ENCODE peak calls at places on chromosomes 7 and 10, in seven cellular contexts. Q is substantia nigra; V is T-helper 9 cell; A is activated CD8-positive, alpha-beta memory T cell treated with anti-CD3 and anti-CD28 coated beads, Interleukin-2, amount 50 U/mL, for 48 hours; H is dorsolateral prefrontal cortex; S is left lobe of liver; M is omental fat pad. Z is an unnamed sample.

GRCh38 chr7:66204822-66205735 is at the start of gene TPST1:
- DNase-seq in Q (peak), V (peak), A (peak), H (peak), S (peak), M (peak), Z (peak)

GRCh38 chr7:68224041-68224534 is 1227.5 kb downstream of the TYW1 start:
- DNase-seq in Q (peak), V (no peak), A (no peak), H (peak), S (no peak), M (no peak), Z (peak)

GRCh38 chr7:71145906-71146901 is 14.3 kb downstream of the GALNT17 start:
- DNase-seq in Q (peak), V (no peak), A (no peak), H (no peak), S (no peak), M (no peak), Z (no peak)

GRCh38 chr7:138308116-138308515 is 151.9 kb upstream of the TRIM24 start:
- DNase-seq in Q (no peak), V (no peak), A (no peak), H (no peak), S (no peak), M (no peak), Z (no peak)

GRCh38 chr7:38129579-38129978 is 48.5 kb upstream of the STARD3NL start:
- DNase-seq in Q (no peak), V (no peak), A (no peak), H (no peak), S (no peak), M (no peak), Z (no peak)

GRCh38 chr10:9869185-9869584 is 1148.5 kb upstream of the CELF2 start:
- DNase-seq in Q (no peak), V (no peak), A (no peak), H (no peak), S (no peak), M (no peak), Z (no peak)

GRCh38 chr7:2253021-2253420 is 11.0 kb downstream of the NUDT1 start:
- DNase-seq in Q (no peak), V (no peak), A (no peak), H (no peak), S (no peak), M (no peak), Z (no peak)

GRCh38 chr10:31947144-31947926 is 18.7 kb upstream of the ARHGAP12 start:
- DNase-seq in Q (no peak), V (no peak), A (no peak), H (no peak), S (no peak), M (no peak), Z (no peak)

GRCh38 chr10:16967866-16968721 is 150.9 kb upstream of the RSU1 start:
- DNase-seq in Q (no peak), V (no peak), A (no peak), H (no peak), S (no peak), M (no peak), Z (no peak)

GRCh38 chr7:17009007-17009719 is 127.4 kb upstream of the AGR3 start:
- DNase-seq in Q (no peak), V (no peak), A (no peak), H (no peak), S (no peak), M (no peak), Z (no peak)

GRCh38 chr10:102449321-102450123 is 1.8 kb downstream of the C10orf95 start:
- DNase-seq in Q (peak), V (peak), A (peak), H (peak), S (peak), M (peak), Z (peak)

GRCh38 chr10:45585131-45585530 is 87.4 kb downstream of the ZFAND4 start:
- DNase-seq in Q (no peak), V (no peak), A (no peak), H (no peak), S (no peak), M (no peak), Z (no peak)

GRCh38 chr7:105611856-105612775 is 30.8 kb upstream of the EFCAB10 start:
- DNase-seq in Q (no peak), V (no peak), A (no peak), H (no peak), S (no peak), M (no peak), Z (peak)

GRCh38 chr7:142618655-142619351 is 130.5 kb upstream of the PRSS1 start:
- DNase-seq in Q (no peak), V (no peak), A (no peak), H (no peak), S (no peak), M (no peak), Z (no peak)

GRCh38 chr10:88456730-88457129 is 126.4 kb downstream of the RNLS start:
- DNase-seq in Q (no peak), V (no peak), A (no peak), H (no peak), S (no peak), M (no peak), Z (no peak)

GRCh38 chr10:17179002-17179401 is 22.5 kb downstream of the TRDMT1 start:
- DNase-seq in Q (no peak), V (no peak), A (no peak), H (no peak), S (no peak), M (no peak), Z (no peak)

GRCh38 chr10:6458814-6459213 is 121.3 kb downstream of the PRKCQ start:
- DNase-seq in Q (no peak), V (no peak), A (peak), H (no peak), S (no peak), M (no peak), Z (no peak)

GRCh38 chr7:45001138-45001694 is 1.2 kb downstream of the CCM2 start:
- DNase-seq in Q (peak), V (peak), A (peak), H (no peak), S (no peak), M (no peak), Z (peak)

GRCh38 chr10:4162571-4163286 is 377.7 kb upstream of the KLF6 start:
- DNase-seq in Q (no peak), V (no peak), A (no peak), H (no peak), S (no peak), M (no peak), Z (no peak)

GRCh38 chr7:150975536-150976285 is 2.4 kb downstream of the KCNH2 start:
- DNase-seq in Q (no peak), V (no peak), A (no peak), H (no peak), S (no peak), M (no peak), Z (no peak)

GRCh38 chr10:60534791-60535389 is 145.2 kb upstream of the ANK3 start:
- DNase-seq in Q (no peak), V (no peak), A (no peak), H (no peak), S (no peak), M (no peak), Z (no peak)

GRCh38 chr7:41873781-41874180 is 170.9 kb upstream of the INHBA start:
- DNase-seq in Q (no peak), V (no peak), A (no peak), H (no peak), S (no peak), M (no peak), Z (no peak)

GRCh38 chr7:87354749-87355148 is 9.3 kb downstream of the CROT start:
- DNase-seq in Q (no peak), V (no peak), A (no peak), H (no peak), S (no peak), M (no peak), Z (no peak)

GRCh38 chr7:151207796-151208195 is 2.5 kb downstream of the H2BK1 start:
- DNase-seq in Q (no peak), V (no peak), A (no peak), H (no peak), S (no peak), M (no peak), Z (no peak)

GRCh38 chr7:119594956-119595355 is 678.0 kb upstream of the KCND2 start:
- DNase-seq in Q (no peak), V (no peak), A (no peak), H (no peak), S (no peak), M (no peak), Z (no peak)

GRCh38 chr7:43037531-43037930 is 74.9 kb upstream of the HECW1 start:
- DNase-seq in Q (no peak), V (no peak), A (no peak), H (no peak), S (no peak), M (no peak), Z (no peak)

GRCh38 chr10:84818956-84819355 is 490.6 kb downstream of the CCSER2 start:
- DNase-seq in Q (no peak), V (no peak), A (no peak), H (no peak), S (no peak), M (no peak), Z (no peak)

GRCh38 chr10:75410135-75410787 is 8.7 kb upstream of the ZNF503 start:
- DNase-seq in Q (no peak), V (no peak), A (no peak), H (no peak), S (no peak), M (no peak), Z (no peak)

GRCh38 chr10:66639351-66639750 is 286.5 kb upstream of the LRRTM3 start:
- DNase-seq in Q (no peak), V (no peak), A (no peak), H (no peak), S (no peak), M (no peak), Z (no peak)

GRCh38 chr7:21704362-21704761 is 161.5 kb downstream of the DNAH11 start:
- DNase-seq in Q (peak), V (no peak), A (no peak), H (no peak), S (no peak), M (no peak), Z (no peak)

GRCh38 chr10:52229271-52229931 is 84.7 kb upstream of the DKK1 start:
- DNase-seq in Q (no peak), V (no peak), A (no peak), H (no peak), S (no peak), M (no peak), Z (no peak)

GRCh38 chr10:102673961-102674511 is 29.8 kb downstream of the TRIM8 start:
- DNase-seq in Q (peak), V (peak), A (peak), H (peak), S (no peak), M (no peak), Z (no peak)

GRCh38 chr10:46546591-46547330 is 9.7 kb downstream of the GPRIN2 start:
- DNase-seq in Q (no peak), V (no peak), A (peak), H (peak), S (peak), M (peak), Z (peak)

GRCh38 chr7:27210441-27211083 is 10.7 kb upstream of the HOXA13 start:
- DNase-seq in Q (no peak), V (no peak), A (no peak), H (no peak), S (peak), M (no peak), Z (no peak)

GRCh38 chr7:36228039-36228438 is 75.0 kb downstream of the EEPD1 start:
- DNase-seq in Q (no peak), V (no peak), A (peak), H (no peak), S (no peak), M (no peak), Z (no peak)

GRCh38 chr10:112517381-112517976 is 70.5 kb downstream of the VTI1A start:
- DNase-seq in Q (no peak), V (no peak), A (no peak), H (no peak), S (no peak), M (no peak), Z (no peak)

GRCh38 chr7:43850348-43851116 is 18.8 kb downstream of the MRPS24 start:
- DNase-seq in Q (no peak), V (no peak), A (no peak), H (no peak), S (no peak), M (no peak), Z (peak)

GRCh38 chr7:111869266-111869665 is 307.0 kb upstream of the IMMP2L start:
- DNase-seq in Q (no peak), V (no peak), A (no peak), H (no peak), S (no peak), M (no peak), Z (no peak)